ENCODE peak calls at places on chromosomes 13 and 19, in nine cellular contexts. O is KG1; V is T-helper 1 cell; U is fibroblast of the aortic adventitia; E is ascending aorta; G is A549; P is activated gamma-delta T cell treated with Interleukin-2 at 50 U/mL for 16 hours; H is amniotic epithelial cell; X is stimulated activated CD8-positive, alpha-beta memory T cell treated with anti-CD3 and anti-CD28 coated beads, Interleukin-2, amount 100 ng/mL, for 1 hour. J is an unnamed sample.

GRCh38 chr19:15108145-15108844 is 1.1 kb downstream of the SYDE1 start:
- DNase-seq in O (no peak), V (no peak), U (no peak), E (no peak), G (no peak), P (no peak), H (no peak), X (no peak), J (no peak)

GRCh38 chr13:112575680-112576079 is 12.3 kb downstream of the TUBGCP3 start:
- DNase-seq in O (no peak), V (no peak), U (peak; percentile 64), E (no peak), G (no peak), P (no peak), H (no peak), X (no peak), J (no peak)

GRCh38 chr19:51136333-51136732 is 5.8 kb upstream of the SIGLEC7 start:
- DNase-seq in O (no peak), V (no peak), U (no peak), E (no peak), G (no peak), P (no peak), H (no peak), X (no peak), J (no peak)

GRCh38 chr13:74708629-74709028 is 574.4 kb upstream of the KLF12 start:
- DNase-seq in O (no peak), V (no peak), U (no peak), E (no peak), G (no peak), P (no peak), H (no peak), X (no peak), J (no peak)

GRCh38 chr19:4414800-4415251 is 12.4 kb downstream of the CHAF1A start:
- DNase-seq in O (no peak), V (no peak), U (no peak), E (no peak), G (no peak), P (no peak), H (peak; percentile 62), X (no peak), J (no peak)

GRCh38 chr13:32838985-32839384 is 177.2 kb upstream of the KL start:
- DNase-seq in O (no peak), V (peak; percentile 64), U (no peak), E (no peak), G (peak; percentile 8), P (no peak), H (no peak), X (no peak), J (peak; percentile 48)

GRCh38 chr19:28794301-28794700 is 418.6 kb downstream of the UQCRFS1 start:
- DNase-seq in O (no peak), V (no peak), U (no peak), E (no peak), G (no peak), P (no peak), H (no peak), X (no peak), J (no peak)

GRCh38 chr13:99566125-99567083 is 65.1 kb downstream of the TM9SF2 start:
- DNase-seq in O (no peak), V (no peak), U (no peak), E (no peak), G (no peak), P (no peak), H (no peak), X (no peak), J (no peak)

GRCh38 chr13:36601186-36601585 is 72.6 kb upstream of the SERTM1 start:
- DNase-seq in O (no peak), V (no peak), U (no peak), E (no peak), G (no peak), P (no peak), H (peak; percentile 4), X (no peak), J (no peak)

GRCh38 chr13:32791545-32792172 is 205.4 kb downstream of the PDS5B start:
- DNase-seq in O (no peak), V (peak; percentile 64), U (no peak), E (no peak), G (peak; percentile 3), P (peak; percentile 37), H (no peak), X (no peak), J (no peak)

GRCh38 chr13:113855012-113855921 is 8.6 kb downstream of the GAS6 start:
- DNase-seq in O (no peak), V (no peak), U (no peak), E (no peak), G (no peak), P (no peak), H (no peak), X (no peak), J (no peak)

GRCh38 chr19:906480-906879 is 6.5 kb downstream of the R3HDM4 start:
- DNase-seq in O (no peak), V (no peak), U (no peak), E (no peak), G (no peak), P (no peak), H (no peak), X (no peak), J (no peak)

GRCh38 chr13:49082653-49083536 is 107.2 kb downstream of the FNDC3A start:
- DNase-seq in O (no peak), V (no peak), U (peak; percentile 47), E (no peak), G (no peak), P (no peak), H (peak; percentile 94), X (no peak), J (no peak)

J was measured in GDM1.